ENCODE peak calls at places on chromosomes 13 and 19, in four cellular contexts. F is brain microvascular endothelial cell, V is IMR-90, J is tibial artery. G is an unnamed sample.

GRCh38 chr13:99986751-99987150 is 5.2 kb downstream of the ZIC2 start:
- DNase-seq in J (no peak), V (no peak), F (no peak), G (no peak)

GRCh38 chr19:40799558-40800338 is 757 bp downstream of the EGLN2 start:
- DNase-seq in J (no peak), V (no peak), F (no peak), G (no peak)

GRCh38 chr13:111975539-111976473 is 91.1 kb upstream of the SOX1 start:
- DNase-seq in V (no peak), J (no peak), F (no peak), G (no peak)

GRCh38 chr19:41352609-41353465 is 885 bp downstream of the TGFB1 start:
- DNase-seq in V (peak; percentile 44), F (peak; percentile 17), J (peak; percentile 64), G (peak; percentile 72)

GRCh38 chr19:43765109-43765876 is 10.5 kb upstream of the SMG9 start:
- DNase-seq in V (peak; percentile 97), J (peak; percentile 77), F (peak; percentile 95), G (peak; percentile 89)

GRCh38 chr13:27830010-27830409 is 37.7 kb downstream of the GSX1 start:
- DNase-seq in J (no peak), F (no peak), V (no peak), G (peak; percentile 64)

GRCh38 chr13:48054601-48055000 is 17.1 kb downstream of the NUDT15 start:
- DNase-seq in V (no peak), J (no peak), F (no peak), G (no peak)

GRCh38 chr13:31046711-31047279 is 114.3 kb downstream of the TEX26 start:
- DNase-seq in V (peak; percentile 68), J (no peak), F (peak; percentile 23), G (no peak)

GRCh38 chr13:59000770-59001169 is 1163.0 kb downstream of the DIAPH3 start:
- DNase-seq in J (no peak), F (peak; percentile 11), V (no peak), G (no peak)

GRCh38 chr13:64551755-64552154 is 2678.4 kb downstream of the PCDH9 start:
- DNase-seq in V (peak; percentile 62), J (no peak), F (peak; percentile 53), G (peak; percentile 19)

GRCh38 chr19:11191273-11191755 is 6.0 kb downstream of the KANK2 start:
- DNase-seq in V (peak; percentile 63), F (peak; percentile 77), J (peak; percentile 81), G (peak; percentile 70)

GRCh38 chr13:49214917-49215376 is 5.2 kb upstream of the MLNR start:
- DNase-seq in J (peak; percentile 62), V (peak; percentile 6), F (no peak), G (no peak)

GRCh38 chr19:39645800-39646411 is 9.8 kb upstream of the LGALS16 start:
- DNase-seq in V (peak; percentile 15), F (peak; percentile 7), J (no peak), G (no peak)

GRCh38 chr13:95067303-95067702 is 233.9 kb downstream of the ABCC4 start:
- DNase-seq in F (no peak), V (peak; percentile 46), J (no peak), G (no peak)

GRCh38 chr13:44438234-44438579 is 64.6 kb downstream of the SERP2 start:
- DNase-seq in F (no peak), J (no peak), V (no peak), G (no peak)

GRCh38 chr13:109778102-109778542 is 8.3 kb downstream of the IRS2 start:
- DNase-seq in V (peak; percentile 39), J (no peak), F (no peak), G (no peak)

GRCh38 chr13:30340367-30341184 is 33.2 kb upstream of the KATNAL1 start:
- DNase-seq in F (peak; percentile 74), V (peak; percentile 89), J (peak; percentile 81), G (peak; percentile 66)

GRCh38 chr13:20814224-20814910 is 40.6 kb upstream of the EEF1AKMT1 start:
- DNase-seq in F (peak; percentile 95), V (peak; percentile 96), J (peak; percentile 94), G (peak; percentile 69)

GRCh38 chr19:33388231-33388816 is 14.8 kb downstream of the CEBPG start:
- DNase-seq in F (no peak), J (no peak), V (no peak), G (no peak)

GRCh38 chr19:47781590-47782318 is 3.3 kb downstream of the SELENOW start:
- DNase-seq in F (no peak), V (no peak), J (peak; percentile 81), G (no peak)

GRCh38 chr19:1406496-1406817 is 929 bp upstream of the DAZAP1 start:
- DNase-seq in F (no peak), J (no peak), V (no peak), G (no peak)

GRCh38 chr13:109126973-109127615 is 497.7 kb downstream of the MYO16 start:
- DNase-seq in V (no peak), J (no peak), F (no peak), G (no peak)

GRCh38 chr19:49161987-49162386 is 4.4 kb downstream of the TRPM4 start:
- DNase-seq in V (peak; percentile 63), F (peak; percentile 43), J (no peak), G (no peak)

GRCh38 chr19:49168421-49168820 is 10.8 kb downstream of the TRPM4 start:
- DNase-seq in F (no peak), J (no peak), V (no peak), G (no peak)

GRCh38 chr19:49167857-49168409 is 10.3 kb downstream of the TRPM4 start:
- DNase-seq in V (no peak), J (no peak), F (no peak), G (no peak)

GRCh38 chr19:49165111-49165750 is 7.6 kb downstream of the TRPM4 start:
- DNase-seq in J (peak; percentile 42), F (peak; percentile 25), V (no peak), G (no peak)

GRCh38 chr19:49165865-49166301 is 8.3 kb downstream of the TRPM4 start:
- DNase-seq in F (no peak), J (no peak), V (no peak), G (no peak)
- TF ChIP-seq CTCF in F (peak; percentile 32), J (no peak), V (no peak), G (no peak)

GRCh38 chr13:36769545-36769944 is 49.5 kb upstream of the RFXAP start:
- DNase-seq in F (no peak), J (no peak), V (no peak), G (no peak)
- H3K27ac ChIP-seq in F (no peak overlapping the region), J (no peak overlapping the region), V (no peak overlapping the region), G (no peak overlapping the region)

GRCh38 chr19:13082192-13083007 is 20.3 kb downstream of the LYL1 start:
- DNase-seq in F (peak; percentile 68), V (peak; percentile 62), J (peak; percentile 73), G (no peak)
- TF ChIP-seq CTCF in F (peak; percentile 69), V (peak; percentile 53), J (peak; percentile 49), G (no peak)

DNA sequence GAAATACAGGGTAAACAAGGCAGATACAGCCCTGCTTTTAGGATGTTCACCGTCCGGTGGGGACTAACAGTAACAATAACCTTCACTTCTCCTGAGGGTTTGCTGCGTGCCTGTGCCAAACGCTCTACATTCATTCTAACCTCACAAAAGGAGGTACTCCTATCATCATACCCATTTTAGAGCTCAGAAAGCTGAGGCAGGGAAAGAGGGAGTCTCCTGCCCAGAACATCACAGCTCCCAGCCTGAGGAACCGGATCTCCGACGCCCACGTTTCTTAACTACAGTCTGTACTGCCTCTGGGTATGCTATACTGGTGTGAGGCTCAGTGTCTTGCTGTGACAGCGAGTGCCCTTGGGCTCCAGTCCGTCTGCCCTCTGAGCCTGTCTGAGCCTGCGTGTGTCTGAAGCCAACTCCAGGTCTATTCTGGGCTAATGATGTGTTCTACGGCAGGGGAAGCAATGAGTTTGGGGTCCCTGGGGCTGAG is 5.1 kb downstream of the LIPE start:
- DNase-seq in J (no peak), V (no peak), F (no peak), G (no peak)
- H3K27ac ChIP-seq in J (no peak overlapping the region), V (no peak overlapping the region), F (no peak overlapping the region), G (peak overlapping the region; percentile 79)

DNA sequence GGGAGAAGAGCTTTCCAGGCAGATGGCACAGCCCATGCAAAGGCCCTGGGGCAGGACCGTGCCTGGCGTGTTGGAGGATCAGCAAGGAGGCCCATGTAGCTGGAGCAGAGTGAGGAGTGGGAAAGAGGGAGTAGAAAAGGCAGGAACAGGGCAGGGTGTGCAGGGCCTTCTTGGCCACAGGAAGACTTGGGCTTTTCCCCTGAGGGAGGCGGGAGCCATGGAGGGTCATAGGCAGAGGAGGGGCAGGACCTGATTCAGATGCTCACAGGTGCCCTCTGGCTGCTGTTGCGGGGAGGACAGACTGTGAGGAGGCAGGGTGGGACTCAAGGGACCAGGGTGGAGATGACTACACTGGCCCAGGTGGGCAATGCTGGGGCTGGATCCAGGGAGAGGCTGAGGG is 13.8 kb upstream of the PTPRS start:
- DNase-seq in F (peak; percentile 29), V (no peak), J (no peak), G (no peak)
- TF ChIP-seq CTCF in F (peak; percentile 70), V (peak; percentile 28), J (no peak), G (peak; percentile 34)

G was measured in RWPE1.